ENCODE peak calls at places on chromosomes 2 and 18, in eight cellular contexts. V is GM23248; R is Caco-2; F is CD4-positive, CD25-positive, alpha-beta regulatory T cell; S is psoas muscle; J is heart right ventricle; C is Karpas-422; I is pancreas. G is an unnamed sample. For H3K27me3 and H3K4me1, the result is how much of the 10 kb centered on the place peaks cover.

GRCh38 chr2:160224060-160224459 is 24.0 kb upstream of the ITGB6 start:
- DNase-seq in V (peak), R (no peak), F (no peak), S (no peak), J (no peak), C (no peak), I (no peak), G (no peak)

GRCh38 chr2:133333189-133333588 is 235.1 kb downstream of the NCKAP5 start:
- DNase-seq in V (peak), R (no peak), F (no peak), S (no peak), J (no peak), C (no peak), I (no peak), G (no peak)

GRCh38 chr2:40103163-40103562 is 324.1 kb upstream of the THUMPD2 start:
- DNase-seq in V (peak), R (no peak), F (no peak), S (no peak), J (no peak), C (no peak), I (no peak), G (no peak)

GRCh38 chr2:100235098-100235497 is 87.2 kb downstream of the LONRF2 start:
- DNase-seq in V (no peak), R (no peak), F (no peak), S (no peak), J (no peak), C (peak), I (no peak), G (no peak)

GRCh38 chr2:29281585-29281984 is 166.4 kb downstream of the CLIP4 start:
- DNase-seq in V (peak), R (no peak), F (no peak), S (no peak), J (peak), C (no peak), I (no peak), G (no peak)

GRCh38 chr2:41194235-41194634 is 742.3 kb upstream of the SLC8A1 start:
- DNase-seq in V (peak), R (no peak), F (no peak), S (no peak), J (peak), C (no peak), I (no peak), G (no peak)

GRCh38 chr2:129255610-129256313 is 723.7 kb upstream of the RAB6C start:
- DNase-seq in V (no peak), R (no peak), F (no peak), S (no peak), J (no peak), C (no peak), I (no peak), G (no peak)

GRCh38 chr2:143553261-143553660 is 424.0 kb downstream of the ARHGAP15 start:
- DNase-seq in V (no peak), R (no peak), F (no peak), S (no peak), J (no peak), C (no peak), I (no peak), G (no peak)

GRCh38 chr2:224407241-224407680 is 5.4 kb upstream of the FAM124B start:
- DNase-seq in V (no peak), R (no peak), F (no peak), S (no peak), J (peak), C (no peak), I (no peak), G (no peak)

GRCh38 chr2:131584940-131585339 is 57.3 kb downstream of the CCDC74A start:
- DNase-seq in V (no peak), R (no peak), F (no peak), S (no peak), J (no peak), C (peak), I (no peak), G (no peak)

GRCh38 chr2:14690926-14691325 is 58.4 kb downstream of the LRATD1 start:
- DNase-seq in V (no peak), R (no peak), F (no peak), S (no peak), J (no peak), C (no peak), I (no peak), G (no peak)

GRCh38 chr18:23191952-23192662 is 56.8 kb downstream of the CABLES1 start:
- DNase-seq in V (peak), R (no peak), F (no peak), S (peak), J (peak), C (no peak), I (no peak), G (no peak)

GRCh38 chr2:214574077-214574775 is 163.4 kb downstream of the VWC2L start:
- DNase-seq in V (no peak), R (no peak), F (no peak), S (no peak), J (no peak), C (no peak), I (no peak), G (no peak)

GRCh38 chr2:27736031-27736889 is 35.3 kb upstream of the MRPL33 start:
- DNase-seq in V (peak), R (no peak), F (no peak), S (no peak), J (no peak), C (no peak), I (no peak), G (no peak)

GRCh38 chr2:219557320-219557719 is 13.5 kb downstream of the TMEM198 start:
- DNase-seq in V (no peak), R (no peak), F (no peak), S (no peak), J (no peak), C (no peak), I (peak), G (no peak)

GRCh38 chr2:124983595-124983994 is 958.5 kb downstream of the CNTNAP5 start:
- DNase-seq in V (peak), R (no peak), F (no peak), S (no peak), J (no peak), C (no peak), I (no peak), G (no peak)

GRCh38 chr2:229852565-229852964 is 69.2 kb downstream of the TRIP12 start:
- DNase-seq in V (peak), R (no peak), F (peak), S (no peak), J (peak), C (no peak), I (no peak), G (no peak)

GRCh38 chr18:24860978-24861680 is 400.7 kb downstream of the HRH4 start:
- DNase-seq in V (no peak), R (no peak), F (no peak), S (no peak), J (no peak), C (no peak), I (no peak), G (no peak)

GRCh38 chr2:68837164-68837860 is 33.9 kb downstream of the BMP10 start:
- DNase-seq in V (peak), R (no peak), F (peak), S (peak), J (peak), C (peak), I (peak), G (peak)

GRCh38 chr2:237154894-237155851 is 69.5 kb downstream of the COPS8 start:
- DNase-seq in V (no peak), R (no peak), F (no peak), S (no peak), J (no peak), C (no peak), I (no peak), G (no peak)

GRCh38 chr2:230946429-230947234 is 21.6 kb upstream of the GPR55 start:
- DNase-seq in V (no peak), R (no peak), F (no peak), S (no peak), J (no peak), C (no peak), I (no peak), G (no peak)

GRCh38 chr18:62637807-62638687 is 77.3 kb upstream of the PHLPP1 start:
- DNase-seq in V (peak), R (no peak), F (peak), S (no peak), J (no peak), C (peak), I (no peak), G (peak)

GRCh38 chr2:223537669-223538601 is 64.2 kb downstream of the SCG2 start:
- DNase-seq in V (peak), R (no peak), F (no peak), S (no peak), J (no peak), C (no peak), I (no peak), G (no peak)

GRCh38 chr2:196742685-196743084 is 56.8 kb downstream of the GTF3C3 start:
- DNase-seq in V (no peak), R (no peak), F (no peak), S (no peak), J (no peak), C (no peak), I (peak), G (no peak)

GRCh38 chr2:176174850-176175728 is 13.4 kb upstream of the HOXD1 start:
- DNase-seq in V (no peak), R (no peak), F (no peak), S (no peak), J (no peak), C (peak), I (peak), G (no peak)

GRCh38 chr18:48743046-48743445 is 204.2 kb downstream of the CTIF start:
- DNase-seq in V (peak), R (no peak), F (no peak), S (peak), J (peak), C (no peak), I (no peak), G (no peak)

GRCh38 chr2:43203373-43203772 is 23.0 kb downstream of the ZFP36L2 start:
- DNase-seq in V (no peak), R (no peak), F (no peak), S (no peak), J (no peak), C (no peak), I (no peak), G (no peak)

GRCh38 chr2:23359631-23360567 is 25.1 kb upstream of the KLHL29 start:
- DNase-seq in V (no peak), R (no peak), F (no peak), S (no peak), J (no peak), C (no peak), I (no peak), G (no peak)

GRCh38 chr2:187360286-187360685 is 87.8 kb downstream of the CALCRL start:
- DNase-seq in V (peak), R (no peak), F (no peak), S (no peak), J (no peak), C (no peak), I (no peak), G (no peak)

GRCh38 chr18:62957885-62958472 is 242.6 kb downstream of the PHLPP1 start:
- DNase-seq in V (peak), R (no peak), F (peak), S (no peak), J (peak), C (peak), I (no peak), G (peak)

DNA sequence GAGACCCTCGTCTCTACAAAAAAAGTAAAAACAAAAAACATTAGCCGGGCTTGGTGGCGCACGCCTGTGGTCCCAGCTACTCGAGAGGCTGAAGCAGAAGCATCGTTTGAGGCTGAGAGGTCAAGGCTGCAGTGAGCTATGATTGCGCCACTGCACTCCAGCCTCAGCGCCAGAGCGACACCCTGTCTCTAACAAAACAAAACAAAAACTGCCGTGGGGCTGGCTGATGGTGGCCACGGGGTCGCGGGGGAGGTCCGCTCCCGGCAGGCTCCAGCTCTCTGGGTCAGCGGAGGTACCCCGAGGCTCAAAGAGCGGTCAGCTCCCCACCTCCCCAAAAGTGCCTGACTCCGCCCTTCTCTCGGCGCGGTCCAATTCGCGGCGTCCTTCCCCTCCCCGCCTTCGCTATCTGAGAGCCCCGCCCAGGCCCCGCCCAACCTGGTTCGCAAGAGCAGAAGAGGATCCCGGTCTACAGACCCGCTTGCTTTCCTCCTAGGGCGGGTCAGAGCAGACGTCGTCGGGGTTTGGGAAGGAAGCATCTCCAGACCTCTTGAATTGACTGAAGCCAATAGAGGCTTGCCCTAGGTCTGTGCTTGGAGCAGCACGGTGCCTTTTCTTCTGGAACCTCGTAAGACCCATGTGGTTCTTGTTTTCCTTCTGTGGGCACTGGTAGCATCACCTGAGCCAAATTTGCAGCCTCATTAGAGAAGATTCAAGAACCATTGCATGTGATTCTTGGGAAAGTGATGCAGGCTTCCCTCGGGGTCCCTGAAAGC is 7.8 kb downstream of the RAX start:
- DNase-seq in V (peak), R (no peak), F (no peak), S (no peak), J (no peak), C (peak), I (peak), G (no peak)
- H3K4me3 ChIP-seq in V (peak), R (no peak), F (no peak), S (peak), J (peak), C (peak), I (no peak), G (peak)

GRCh38 chr2:240646900-240647502 is 21.7 kb downstream of the GPR35 start:
- DNase-seq in V (no peak), R (no peak), F (no peak), S (peak), J (no peak), C (no peak), I (peak), G (no peak)
- H3K27me3 ChIP-seq in V (under half), R (under half), F (under half), S (under half), J (under half), C (under half), I (under half), G (under half)

GRCh38 chr18:45328762-45329161 is 286.5 kb upstream of the SLC14A2 start:
- DNase-seq in V (peak), R (no peak), F (no peak), S (no peak), J (no peak), C (no peak), I (no peak), G (no peak)
- H3K4me1 ChIP-seq in V (half or more), R (under half), F (under half), S (half or more), J (under half), C (under half), I (under half), G (under half)

GRCh38 chr18:58979615-58980014 is 114.9 kb downstream of the ZNF532 start:
- DNase-seq in V (no peak), R (no peak), F (no peak), S (no peak), J (no peak), C (no peak), I (no peak), G (no peak)

GRCh38 chr18:58977801-58978200 is 113.1 kb downstream of the ZNF532 start:
- DNase-seq in V (no peak), R (no peak), F (no peak), S (no peak), J (no peak), C (no peak), I (no peak), G (no peak)

GRCh38 chr18:58983260-58983659 is 118.6 kb downstream of the ZNF532 start:
- DNase-seq in V (no peak), R (no peak), F (no peak), S (no peak), J (no peak), C (no peak), I (no peak), G (no peak)

GRCh38 chr18:58978916-58979315 is 114.2 kb downstream of the ZNF532 start:
- DNase-seq in V (no peak), R (no peak), F (no peak), S (no peak), J (no peak), C (no peak), I (no peak), G (no peak)

DNA sequence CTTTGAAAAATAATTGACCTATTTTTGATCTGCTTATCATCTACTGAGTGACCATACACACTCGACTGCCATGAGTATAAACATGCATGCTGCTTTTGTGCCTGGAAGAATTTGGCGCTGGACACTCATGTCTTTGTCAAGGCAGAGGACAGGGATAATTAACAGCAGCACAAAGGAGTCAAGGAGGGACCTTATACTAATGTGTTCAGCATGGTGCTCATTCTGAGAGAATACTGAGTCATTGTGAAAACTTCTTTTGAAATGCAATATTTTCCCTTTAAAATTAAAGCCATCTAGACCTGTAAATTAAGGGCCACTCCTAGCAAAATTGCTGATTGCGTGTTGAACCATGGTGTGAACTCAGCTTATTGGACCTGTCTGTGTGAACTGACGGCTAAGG is 116.3 kb downstream of the ZNF532 start:
- DNase-seq in V (peak), R (no peak), F (no peak), S (no peak), J (no peak), C (peak), I (no peak), G (no peak)
- H3K4me3 ChIP-seq in V (no peak), R (no peak), F (no peak), S (no peak), J (no peak), C (no peak), I (no peak), G (no peak)

GRCh38 chr2:19359021-19359357 is 566 bp upstream of the OSR1 start:
- DNase-seq in V (no peak), R (no peak), F (no peak), S (no peak), J (no peak), C (no peak), I (no peak), G (no peak)
- H3K27me3 ChIP-seq in V (under half), R (under half), F (half or more), S (under half), J (under half), C (under half), I (under half), G (half or more)

DNA sequence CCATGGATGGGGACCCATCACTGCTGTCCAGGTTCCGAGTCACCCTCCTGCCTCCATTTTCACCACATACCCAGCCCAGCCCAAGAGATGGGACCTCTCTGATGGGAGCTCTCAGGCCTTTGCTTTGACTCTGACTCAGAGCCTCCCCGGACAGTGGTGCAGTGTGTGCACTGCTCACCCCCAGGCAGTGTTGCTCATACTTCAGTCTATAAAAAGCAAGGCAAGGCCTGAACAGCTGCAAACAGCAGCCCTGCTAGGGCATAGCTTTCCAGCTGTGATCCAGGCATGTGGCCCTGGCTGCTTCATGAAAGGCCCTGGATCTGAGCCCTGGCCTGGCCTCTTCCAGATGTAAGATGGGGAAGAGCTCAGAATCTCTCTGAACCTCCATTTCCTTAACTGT is 207.1 kb downstream of the ARL4C start:
- DNase-seq in V (peak), R (no peak), F (no peak), S (no peak), J (no peak), C (no peak), I (no peak), G (no peak)
- H3K4me1 ChIP-seq in V (under half), R (under half), F (half or more), S (under half), J (under half), C (under half), I (under half), G (under half)

GRCh38 chr18:43664487-43665008 is 387.3 kb upstream of the SYT4 start:
- DNase-seq in V (peak), R (no peak), F (no peak), S (no peak), J (no peak), C (no peak), I (no peak), G (no peak)
- H3K4me3 ChIP-seq in V (no peak), R (no peak), F (no peak), S (no peak), J (no peak), C (no peak), I (no peak), G (no peak)

G was measured in iPS DF 6.9.